ENCODE peak calls at places on chromosomes 5 and 9, in four cellular contexts. V is transverse colon, E is HepG2, F is HCT116. H is an unnamed sample.

GRCh38 chr5:174223355-174223754 is 177.8 kb downstream of the NSG2 start:
- DNase-seq in V (no peak), E (no peak), F (no peak), H (no peak)

GRCh38 chr5:168486136-168486879 is at the start of gene RARS1:
- DNase-seq in V (peak; percentile 95), E (peak; percentile 88), F (peak; percentile 85), H (peak; percentile 81)

GRCh38 chr9:6055213-6055612 is 39.8 kb upstream of the RANBP6 start:
- DNase-seq in V (peak; percentile 22), E (peak; percentile 66), F (peak; percentile 89), H (no peak)

GRCh38 chr9:1100945-1101344 is 50.8 kb downstream of the DMRT2 start:
- DNase-seq in V (peak; percentile 50), E (peak; percentile 26), F (no peak), H (peak; percentile 45)

GRCh38 chr9:122781671-122782070 is 7.1 kb upstream of the OR5C1 start:
- DNase-seq in V (no peak), E (no peak), F (no peak), H (no peak)

GRCh38 chr5:53877243-53877642 is 316.8 kb downstream of the NDUFS4 start:
- DNase-seq in V (no peak), E (no peak), F (no peak), H (no peak)

GRCh38 chr5:82605441-82605973 is 327.4 kb upstream of the RPS23 start:
- DNase-seq in V (no peak), E (no peak), F (no peak), H (no peak)

GRCh38 chr5:13830536-13830935 is 114.0 kb downstream of the DNAH5 start:
- DNase-seq in V (no peak), E (no peak), F (no peak), H (no peak)

GRCh38 chr9:113532809-113533190 is 69.3 kb downstream of the RGS3 start:
- DNase-seq in V (no peak), E (no peak), F (no peak), H (peak; percentile 28)

GRCh38 chr9:91705386-91705785 is 244.6 kb downstream of the ROR2 start:
- DNase-seq in V (no peak), E (no peak), F (no peak), H (no peak)

GRCh38 chr5:11564716-11565115 is 339.5 kb downstream of the CTNND2 start:
- DNase-seq in V (no peak), E (no peak), F (no peak), H (no peak)

GRCh38 chr9:121283072-121283398 is 15.1 kb downstream of the GSN start:
- DNase-seq in V (no peak), E (no peak), F (no peak), H (no peak)

GRCh38 chr5:43514471-43514815 is 505 bp downstream of the C5orf34 start:
- DNase-seq in V (no peak), E (peak; percentile 21), F (no peak), H (no peak)

GRCh38 chr5:138920181-138920580 is 45.0 kb upstream of the LRRTM2 start:
- DNase-seq in V (no peak), E (no peak), F (no peak), H (no peak)

GRCh38 chr9:97904725-97905124 is 17.6 kb downstream of the TRMO start:
- DNase-seq in V (no peak), E (no peak), F (no peak), H (peak; percentile 38)

GRCh38 chr5:139648205-139649081 is at the start of gene CXXC5:
- DNase-seq in V (peak; percentile 90), E (no peak), F (no peak), H (peak; percentile 88)

GRCh38 chr9:37678789-37679273 is 28.1 kb downstream of the FRMPD1 start:
- DNase-seq in V (no peak), E (peak; percentile 6), F (peak; percentile 3), H (no peak)

GRCh38 chr9:137044502-137045177 is 1.3 kb downstream of the NPDC1 start:
- DNase-seq in V (peak; percentile 67), E (no peak), F (no peak), H (peak; percentile 67)
- H3K4me1 ChIP-seq in V (peaks cover 29% of the 10 kb centered on the region), E (peaks cover 25% of the 10 kb centered on the region), F (peaks cover 12% of the 10 kb centered on the region), H (peaks cover 14% of the 10 kb centered on the region)

GRCh38 chr9:123960366-123960765 is 30.4 kb upstream of the DENND1A start:
- DNase-seq in V (no peak), E (no peak), F (no peak), H (no peak)
- TF ChIP-seq CTCF in V (no peak), E (no peak), F (peak; percentile 58), H (no peak)

GRCh38 chr5:124732349-124732875 is 14.0 kb downstream of the ZNF608 start:
- DNase-seq in V (no peak), E (no peak), F (no peak), H (no peak)

GRCh38 chr5:124730381-124730780 is 16.1 kb downstream of the ZNF608 start:
- DNase-seq in V (no peak), E (no peak), F (no peak), H (no peak)

GRCh38 chr5:124728331-124729307 is 17.8 kb downstream of the ZNF608 start:
- DNase-seq in V (no peak), E (no peak), F (no peak), H (no peak)

GRCh38 chr5:124726631-124727362 is 19.6 kb downstream of the ZNF608 start:
- DNase-seq in V (no peak), E (no peak), F (no peak), H (no peak)

GRCh38 chr5:124729687-124730359 is 16.6 kb downstream of the ZNF608 start:
- DNase-seq in V (no peak), E (no peak), F (no peak), H (no peak)
- H3K4me1 ChIP-seq in V (peaks cover 14% of the 10 kb centered on the region), E (no peaks in the 10 kb centered on the region), F (no peaks in the 10 kb centered on the region), H (no peaks in the 10 kb centered on the region)

GRCh38 chr5:1749346-1750124 is 50.1 kb downstream of the MRPL36 start:
- DNase-seq in V (peak; percentile 4), E (no peak), F (no peak), H (peak; percentile 26)
- TF ChIP-seq CTCF in V (no peak), E (no peak), F (no peak), H (no peak)

GRCh38 chr9:135038826-135039225 is 48.6 kb upstream of the OLFM1 start:
- DNase-seq in V (no peak), E (no peak), F (no peak), H (peak; percentile 12)

GRCh38 chr9:135039266-135039870 is 48.1 kb upstream of the OLFM1 start:
- DNase-seq in V (no peak), E (no peak), F (no peak), H (peak; percentile 29)

GRCh38 chr9:135039916-135040645 is 47.4 kb upstream of the OLFM1 start:
- DNase-seq in V (no peak), E (no peak), F (no peak), H (peak; percentile 26)

GRCh38 chr9:135043345-135043744 is 44.1 kb upstream of the OLFM1 start:
- DNase-seq in V (no peak), E (no peak), F (no peak), H (peak; percentile 6)

DNA sequence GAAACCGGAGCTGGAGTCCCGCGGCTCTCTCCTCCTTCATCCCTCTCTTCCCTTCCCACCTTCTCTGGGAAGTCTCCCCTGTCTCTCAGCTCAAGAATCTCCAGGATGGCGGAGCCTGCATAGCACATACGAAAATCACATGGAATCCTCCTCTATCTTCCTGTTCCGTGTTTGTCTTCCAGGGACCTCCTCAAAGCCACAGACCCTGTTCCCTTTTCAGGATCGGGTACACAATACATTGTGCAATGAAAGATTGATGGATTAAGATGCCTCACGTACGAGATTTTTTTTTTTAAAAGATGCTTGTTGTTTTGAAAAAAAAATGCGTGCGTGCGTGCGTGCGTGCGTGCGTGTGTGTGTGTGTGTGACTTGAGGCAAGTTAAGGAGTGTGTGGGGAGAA is 46.6 kb upstream of the OLFM1 start:
- DNase-seq in V (no peak), E (no peak), F (no peak), H (no peak)
- H3K4me1 ChIP-seq in V (no peaks in the 10 kb centered on the region), E (no peaks in the 10 kb centered on the region), F (no peaks in the 10 kb centered on the region), H (no peaks in the 10 kb centered on the region)

DNA sequence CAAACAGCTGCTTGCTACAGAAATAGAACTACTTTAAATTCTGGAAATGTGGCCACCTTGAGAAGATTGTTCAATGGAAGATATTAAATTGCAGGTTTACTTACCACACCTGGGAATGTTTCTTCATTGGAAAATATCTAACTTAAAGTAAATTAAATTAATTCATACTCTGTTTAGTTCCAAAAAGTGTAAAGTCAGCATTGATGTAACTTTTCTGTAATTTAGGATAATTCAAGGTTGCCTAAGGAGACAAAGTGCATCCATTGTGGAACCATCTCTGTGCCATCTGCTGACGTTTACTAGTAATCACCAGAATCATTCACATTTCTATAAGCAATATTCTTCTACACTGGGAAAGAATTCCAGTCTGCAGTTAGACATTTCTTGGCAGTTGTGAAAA is 53.0 kb downstream of the FAM170A start:
- DNase-seq in V (no peak), E (no peak), F (no peak), H (no peak)
- TF ChIP-seq CTCF in V (no peak), E (no peak), F (no peak), H (no peak)

GRCh38 chr5:146206257-146206656 is 2.9 kb downstream of the RBM27 start:
- DNase-seq in V (no peak), E (no peak), F (no peak), H (no peak)
- H3K4me1 ChIP-seq in V (peaks cover 26% of the 10 kb centered on the region), E (peaks cover 58% of the 10 kb centered on the region), F (peaks cover 3% of the 10 kb centered on the region), H (peaks cover 47% of the 10 kb centered on the region)

DNA sequence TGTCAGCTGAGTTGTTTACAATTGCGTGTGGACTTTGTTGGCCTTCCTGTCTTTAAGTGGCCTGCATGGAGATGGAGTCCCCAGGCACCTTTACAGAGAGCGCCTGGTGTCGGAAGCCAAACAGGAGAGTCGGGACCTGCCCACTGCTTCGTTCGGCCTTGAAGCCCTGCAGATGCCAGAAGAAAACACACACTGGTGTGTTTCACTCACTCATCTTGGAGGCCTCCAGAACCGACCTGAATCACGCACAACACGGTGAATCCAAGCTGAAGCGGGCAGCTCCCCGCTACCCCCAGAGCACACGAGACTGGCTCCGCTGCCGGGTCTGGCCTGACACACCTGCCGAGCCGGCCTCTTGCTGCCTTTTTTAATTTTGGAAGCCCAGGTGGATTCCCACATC is 419.4 kb upstream of the IRX4 start:
- DNase-seq in V (no peak), E (no peak), F (no peak), H (no peak)
- TF ChIP-seq CTCF in V (no peak), E (no peak), F (no peak), H (no peak)

H was measured in Peyer's patch.